ENCODE peak calls at places on chromosomes 13 and 19, in five cellular contexts. One of them, this sample, is unnamed.

GRCh38 chr19:10766049-10766623 is 48.3 kb downstream of the DNM2 start:
- DNase-seq in cardiac fibroblast: no peak
- DNase-seq in left ventricle myocardium inferior: no peak
- DNase-seq in AG09319: no peak
- DNase-seq in fibroblast of mammary gland: no peak
- DNase-seq in this sample: no peak

GRCh38 chr19:23222998-23223652 is 27.1 kb downstream of the ZNF724 start:
- DNase-seq in cardiac fibroblast: peak
- DNase-seq in left ventricle myocardium inferior: no peak
- DNase-seq in AG09319: no peak
- DNase-seq in fibroblast of mammary gland: peak
- DNase-seq in this sample: no peak

GRCh38 chr13:99973163-99973785 is 1.7 kb upstream of the ZIC5 start:
- DNase-seq in cardiac fibroblast: no peak
- DNase-seq in left ventricle myocardium inferior: no peak
- DNase-seq in AG09319: no peak
- DNase-seq in fibroblast of mammary gland: no peak
- DNase-seq in this sample: no peak

GRCh38 chr19:21851596-21852345 is 15.8 kb upstream of the ZNF43 start:
- DNase-seq in cardiac fibroblast: peak
- DNase-seq in left ventricle myocardium inferior: peak
- DNase-seq in AG09319: peak
- DNase-seq in fibroblast of mammary gland: peak
- DNase-seq in this sample: peak

GRCh38 chr13:98979012-98979411 is 1.1 kb upstream of the DOCK9 start:
- DNase-seq in cardiac fibroblast: no peak
- DNase-seq in left ventricle myocardium inferior: no peak
- DNase-seq in AG09319: no peak
- DNase-seq in fibroblast of mammary gland: no peak
- DNase-seq in this sample: no peak

GRCh38 chr13:109227344-109227940 is 558.9 kb downstream of the IRS2 start:
- DNase-seq in cardiac fibroblast: no peak
- DNase-seq in left ventricle myocardium inferior: no peak
- DNase-seq in AG09319: no peak
- DNase-seq in fibroblast of mammary gland: no peak
- DNase-seq in this sample: no peak

GRCh38 chr19:55156202-55157063 is 1.1 kb downstream of the TNNI3 start:
- DNase-seq in cardiac fibroblast: no peak
- DNase-seq in left ventricle myocardium inferior: peak
- DNase-seq in AG09319: no peak
- DNase-seq in fibroblast of mammary gland: peak
- DNase-seq in this sample: peak

GRCh38 chr13:22061371-22061805 is 390.5 kb downstream of the FGF9 start:
- DNase-seq in cardiac fibroblast: no peak
- DNase-seq in left ventricle myocardium inferior: no peak
- DNase-seq in AG09319: no peak
- DNase-seq in fibroblast of mammary gland: no peak
- DNase-seq in this sample: no peak

GRCh38 chr19:618674-619285 is 14.6 kb downstream of the POLRMT start:
- DNase-seq in cardiac fibroblast: no peak
- DNase-seq in left ventricle myocardium inferior: no peak
- DNase-seq in AG09319: no peak
- DNase-seq in fibroblast of mammary gland: no peak
- DNase-seq in this sample: no peak

GRCh38 chr13:73598021-73598712 is 536.0 kb downstream of the KLF12 start:
- DNase-seq in cardiac fibroblast: peak
- DNase-seq in left ventricle myocardium inferior: no peak
- DNase-seq in AG09319: no peak
- DNase-seq in fibroblast of mammary gland: peak
- DNase-seq in this sample: no peak

GRCh38 chr13:30364876-30365275 is 57.4 kb upstream of the UBE2L5 start:
- DNase-seq in cardiac fibroblast: peak
- DNase-seq in left ventricle myocardium inferior: no peak
- DNase-seq in AG09319: no peak
- DNase-seq in fibroblast of mammary gland: peak
- DNase-seq in this sample: no peak

GRCh38 chr19:38812841-38813320 is at the start of gene LGALS4:
- DNase-seq in cardiac fibroblast: no peak
- DNase-seq in left ventricle myocardium inferior: no peak
- DNase-seq in AG09319: no peak
- DNase-seq in fibroblast of mammary gland: no peak
- DNase-seq in this sample: no peak

GRCh38 chr13:102799544-102800144 is 725 bp downstream of the BIVM start:
- DNase-seq in cardiac fibroblast: peak
- DNase-seq in left ventricle myocardium inferior: no peak
- DNase-seq in AG09319: no peak
- DNase-seq in fibroblast of mammary gland: peak
- DNase-seq in this sample: peak

GRCh38 chr19:17076539-17076919 is 952 bp downstream of the MYO9B start:
- DNase-seq in cardiac fibroblast: no peak
- DNase-seq in left ventricle myocardium inferior: no peak
- DNase-seq in AG09319: no peak
- DNase-seq in fibroblast of mammary gland: peak
- DNase-seq in this sample: no peak

GRCh38 chr13:86155756-86156155 is 356.5 kb upstream of the SLITRK6 start:
- DNase-seq in cardiac fibroblast: no peak
- DNase-seq in left ventricle myocardium inferior: no peak
- DNase-seq in AG09319: no peak
- DNase-seq in fibroblast of mammary gland: no peak
- DNase-seq in this sample: no peak

GRCh38 chr13:51590966-51591627 is 6.8 kb downstream of the WDFY2 start:
- DNase-seq in cardiac fibroblast: peak
- DNase-seq in left ventricle myocardium inferior: no peak
- DNase-seq in AG09319: peak
- DNase-seq in fibroblast of mammary gland: peak
- DNase-seq in this sample: no peak
- TF ChIP-seq CTCF in cardiac fibroblast: no peak
- TF ChIP-seq CTCF in left ventricle myocardium inferior: no peak
- TF ChIP-seq CTCF in AG09319: no peak
- TF ChIP-seq CTCF in fibroblast of mammary gland: no peak
- TF ChIP-seq CTCF in this sample: no peak

DNA sequence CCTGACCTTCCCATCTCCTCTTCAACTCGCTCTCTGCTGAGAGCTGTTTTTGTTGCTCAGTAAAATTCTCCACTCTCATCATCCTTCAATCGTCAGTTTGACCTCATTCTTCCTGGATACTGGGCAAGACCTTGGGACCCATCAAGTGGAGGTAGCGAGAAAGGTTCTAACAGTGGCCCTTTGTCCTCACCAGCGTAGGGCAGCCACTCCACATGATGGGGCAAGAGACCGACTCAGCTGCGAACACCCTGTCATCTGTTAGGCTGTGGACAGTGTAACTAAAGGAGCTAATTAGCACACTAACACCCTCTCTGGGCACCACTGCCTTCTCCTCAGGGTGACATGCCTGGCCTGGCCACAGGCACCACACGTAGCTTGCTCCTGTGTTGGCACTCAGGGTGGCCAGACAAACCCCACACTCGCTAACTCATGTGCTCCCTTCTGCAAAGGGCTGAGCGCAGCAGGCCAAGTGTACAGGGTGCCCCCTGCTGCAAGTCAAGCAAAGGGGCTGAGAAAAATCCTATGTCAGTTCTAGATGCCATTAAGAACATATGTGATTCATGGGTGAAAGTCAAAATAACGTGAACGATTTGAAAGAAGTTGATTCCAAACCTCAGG is 1216.0 kb downstream of the SLITRK5 start:
- DNase-seq in cardiac fibroblast: no peak
- DNase-seq in left ventricle myocardium inferior: no peak
- DNase-seq in AG09319: no peak
- DNase-seq in fibroblast of mammary gland: no peak
- DNase-seq in this sample: no peak
- TF ChIP-seq CTCF in cardiac fibroblast: no peak
- TF ChIP-seq CTCF in left ventricle myocardium inferior: no peak
- TF ChIP-seq CTCF in AG09319: no peak
- TF ChIP-seq CTCF in fibroblast of mammary gland: no peak
- TF ChIP-seq CTCF in this sample: no peak

GRCh38 chr13:29284726-29285125 is 310.8 kb downstream of the SLC7A1 start:
- DNase-seq in cardiac fibroblast: no peak
- DNase-seq in left ventricle myocardium inferior: no peak
- DNase-seq in AG09319: no peak
- DNase-seq in fibroblast of mammary gland: peak
- DNase-seq in this sample: no peak

GRCh38 chr13:29282096-29282495 is 313.4 kb downstream of the SLC7A1 start:
- DNase-seq in cardiac fibroblast: no peak
- DNase-seq in left ventricle myocardium inferior: no peak
- DNase-seq in AG09319: no peak
- DNase-seq in fibroblast of mammary gland: no peak
- DNase-seq in this sample: no peak

DNA sequence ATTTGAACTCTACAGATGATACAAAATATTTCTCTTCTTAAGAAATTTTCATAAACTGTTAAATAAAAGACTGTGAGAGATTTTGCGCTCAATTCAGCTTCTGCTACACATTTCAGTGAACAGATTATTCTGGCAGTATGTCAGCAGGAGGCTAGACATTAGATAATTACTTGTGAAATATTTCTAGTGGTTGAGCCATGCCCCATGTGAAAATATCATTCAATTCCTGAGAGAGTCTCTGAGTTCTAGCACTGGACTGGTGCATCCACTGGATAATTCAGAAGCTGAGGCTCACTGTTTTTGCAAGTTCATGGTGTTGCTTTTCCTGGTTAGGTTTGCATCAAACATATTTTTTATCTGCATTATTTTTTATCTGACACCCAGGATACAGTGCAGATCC is 315.6 kb downstream of the SLC7A1 start:
- DNase-seq in cardiac fibroblast: no peak
- DNase-seq in left ventricle myocardium inferior: no peak
- DNase-seq in AG09319: no peak
- DNase-seq in fibroblast of mammary gland: no peak
- DNase-seq in this sample: no peak
- TF ChIP-seq CTCF in cardiac fibroblast: no peak
- TF ChIP-seq CTCF in left ventricle myocardium inferior: no peak
- TF ChIP-seq CTCF in AG09319: no peak
- TF ChIP-seq CTCF in fibroblast of mammary gland: no peak
- TF ChIP-seq CTCF in this sample: no peak

DNA sequence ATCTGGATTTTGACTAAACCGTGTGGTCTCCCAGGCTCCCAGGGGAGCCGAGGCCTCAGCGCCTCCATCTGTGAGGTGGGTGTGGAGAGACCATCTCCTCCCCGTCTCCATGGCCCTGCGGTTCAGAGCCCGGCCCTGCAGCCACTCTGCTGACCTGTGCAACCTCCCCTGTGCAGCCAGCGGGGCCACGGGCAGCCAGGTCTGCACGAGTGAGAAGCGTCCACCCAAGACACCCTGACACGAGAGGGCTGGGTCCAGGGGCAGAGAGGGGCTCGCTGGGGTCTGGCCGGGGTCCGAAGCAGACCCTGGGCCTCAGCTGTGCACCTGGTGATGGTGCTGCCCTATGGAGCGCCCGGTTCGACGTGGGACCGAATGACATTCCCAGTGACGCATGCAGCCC is 10.4 kb upstream of the CACTIN start:
- DNase-seq in cardiac fibroblast: no peak
- DNase-seq in left ventricle myocardium inferior: no peak
- DNase-seq in AG09319: no peak
- DNase-seq in fibroblast of mammary gland: no peak
- DNase-seq in this sample: no peak
- TF ChIP-seq CTCF in cardiac fibroblast: no peak
- TF ChIP-seq CTCF in left ventricle myocardium inferior: no peak
- TF ChIP-seq CTCF in AG09319: no peak
- TF ChIP-seq CTCF in fibroblast of mammary gland: no peak
- TF ChIP-seq CTCF in this sample: no peak

GRCh38 chr13:48978942-48979601 is 3.4 kb downstream of the FNDC3A start:
- DNase-seq in cardiac fibroblast: no peak
- DNase-seq in left ventricle myocardium inferior: no peak
- DNase-seq in AG09319: no peak
- DNase-seq in fibroblast of mammary gland: no peak
- DNase-seq in this sample: no peak

GRCh38 chr13:48977973-48978372 is 2.3 kb downstream of the FNDC3A start:
- DNase-seq in cardiac fibroblast: peak
- DNase-seq in left ventricle myocardium inferior: no peak
- DNase-seq in AG09319: no peak
- DNase-seq in fibroblast of mammary gland: peak
- DNase-seq in this sample: no peak

GRCh38 chr13:48985751-48986150 is 10.0 kb downstream of the FNDC3A start:
- DNase-seq in cardiac fibroblast: no peak
- DNase-seq in left ventricle myocardium inferior: no peak
- DNase-seq in AG09319: no peak
- DNase-seq in fibroblast of mammary gland: peak
- DNase-seq in this sample: no peak

GRCh38 chr13:48979892-48980291 is 4.2 kb downstream of the FNDC3A start:
- DNase-seq in cardiac fibroblast: no peak
- DNase-seq in left ventricle myocardium inferior: no peak
- DNase-seq in AG09319: no peak
- DNase-seq in fibroblast of mammary gland: no peak
- DNase-seq in this sample: no peak

DNA sequence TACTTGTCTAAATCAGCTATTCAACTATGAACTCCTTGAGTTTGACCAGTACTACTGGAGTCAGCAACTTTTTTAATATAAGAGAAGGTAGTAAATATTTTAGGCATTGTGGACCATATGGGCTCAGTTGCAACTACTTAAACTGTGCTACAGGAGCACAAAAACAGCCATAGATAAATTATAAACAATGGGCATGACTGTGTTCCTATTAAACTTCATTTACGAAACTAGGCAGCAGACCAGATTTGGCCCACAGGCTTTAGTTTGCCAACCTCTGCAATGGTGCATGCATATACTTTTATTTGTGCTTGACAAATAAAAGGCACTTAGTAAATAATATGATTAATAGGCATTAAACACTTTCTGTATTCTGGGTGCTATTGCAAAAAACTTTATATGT is 7.6 kb downstream of the FNDC3A start:
- DNase-seq in cardiac fibroblast: no peak
- DNase-seq in left ventricle myocardium inferior: no peak
- DNase-seq in AG09319: no peak
- DNase-seq in fibroblast of mammary gland: no peak
- DNase-seq in this sample: no peak
- TF ChIP-seq CTCF in cardiac fibroblast: no peak
- TF ChIP-seq CTCF in left ventricle myocardium inferior: no peak
- TF ChIP-seq CTCF in AG09319: no peak
- TF ChIP-seq CTCF in fibroblast of mammary gland: no peak
- TF ChIP-seq CTCF in this sample: no peak

DNA sequence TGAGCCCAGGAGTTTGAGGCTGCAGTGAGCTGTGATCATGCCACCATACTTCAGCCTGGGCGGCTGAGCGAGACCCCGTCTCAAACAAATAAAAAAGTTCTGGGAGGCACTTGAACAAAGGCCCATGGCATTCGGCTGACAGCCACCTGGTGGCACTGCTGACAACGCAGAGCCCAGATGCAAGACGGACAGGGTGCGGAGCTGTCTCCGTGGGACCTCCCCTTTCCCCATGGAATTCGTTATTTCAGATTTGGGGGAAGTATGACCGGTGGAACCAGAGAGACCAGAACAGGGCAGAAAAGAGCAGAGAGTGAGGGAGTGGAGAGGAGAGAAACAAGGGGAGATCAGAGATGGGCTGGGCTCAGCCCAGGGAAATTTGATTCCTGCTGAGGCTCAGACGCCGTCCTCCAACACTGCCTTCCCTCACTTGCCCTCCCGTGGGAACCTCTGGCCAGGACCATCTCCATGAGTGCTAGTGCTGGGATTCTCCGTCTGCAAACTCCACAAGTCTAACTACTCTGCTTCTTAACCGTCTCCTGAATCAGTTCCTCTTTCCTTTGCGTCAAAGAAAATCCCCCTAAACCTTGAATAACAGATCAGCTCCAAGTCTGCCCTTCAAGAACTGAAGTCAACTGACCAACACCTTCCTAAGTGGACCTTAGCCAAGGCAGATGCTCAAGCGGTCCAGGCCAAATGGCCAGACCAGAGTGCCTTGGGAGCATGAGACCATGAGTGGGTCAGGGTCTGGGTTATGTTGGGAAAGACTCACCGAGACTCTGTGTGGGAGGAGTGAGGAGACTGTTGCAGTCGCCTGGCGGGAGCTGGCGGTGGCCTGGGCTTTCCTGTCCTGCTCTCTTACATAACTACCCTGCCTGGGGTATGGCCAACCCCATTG is 11.9 kb upstream of the ATF5 start:
- DNase-seq in cardiac fibroblast: no peak
- DNase-seq in left ventricle myocardium inferior: no peak
- DNase-seq in AG09319: no peak
- DNase-seq in fibroblast of mammary gland: peak
- DNase-seq in this sample: no peak
- TF ChIP-seq CTCF in cardiac fibroblast: peak
- TF ChIP-seq CTCF in left ventricle myocardium inferior: no peak
- TF ChIP-seq CTCF in AG09319: no peak
- TF ChIP-seq CTCF in fibroblast of mammary gland: no peak
- TF ChIP-seq CTCF in this sample: no peak

This sample was measured in mesothelial cell of epicardium.